ENCODE peak calls at places on chromosomes 11 and 22, in four cellular contexts. H is cardiac fibroblast, Y is dermis blood vessel endothelial cell, P is NCI-H2029. M is an unnamed sample.

GRCh38 chr11:36089920-36090319 is 146.1 kb downstream of the LDLRAD3 start:
- DNase-seq in H (no peak), P (no peak), Y (no peak), M (no peak)

GRCh38 chr11:69362315-69362714 is 68.4 kb downstream of the MYEOV start:
- DNase-seq in P (no peak), H (no peak), Y (no peak), M (no peak)

GRCh38 chr11:95325777-95326258 is 94.8 kb upstream of the SESN3 start:
- DNase-seq in H (no peak), Y (no peak), P (no peak), M (no peak)

GRCh38 chr11:94737171-94737611 is 31.0 kb upstream of the AMOTL1 start:
- DNase-seq in P (no peak), H (no peak), Y (peak; percentile 28), M (peak; percentile 68)

GRCh38 chr11:119116235-119116594 is 5.2 kb upstream of the HINFP start:
- DNase-seq in Y (no peak), P (no peak), H (no peak), M (no peak)

GRCh38 chr11:108733479-108734116 is 68.7 kb downstream of the DDX10 start:
- DNase-seq in H (peak; percentile 47), P (no peak), Y (peak; percentile 67), M (no peak)

GRCh38 chr11:18527512-18527911 is 770 bp upstream of the TSG101 start:
- DNase-seq in Y (peak; percentile 46), P (no peak), H (peak; percentile 5), M (no peak)

GRCh38 chr22:49281467-49282340 is 546.0 kb downstream of the BRD1 start:
- DNase-seq in Y (no peak), P (no peak), H (no peak), M (no peak)

GRCh38 chr22:35330258-35330861 is 30.7 kb downstream of the TOM1 start:
- DNase-seq in H (peak; percentile 94), Y (peak; percentile 87), P (peak; percentile 89), M (no peak)

GRCh38 chr11:105829084-105829483 is 193.0 kb downstream of the MSANTD4 start:
- DNase-seq in Y (no peak), P (no peak), H (no peak), M (no peak)

GRCh38 chr11:68651208-68651984 is 32.9 kb upstream of the GAL start:
- DNase-seq in H (no peak), Y (no peak), P (no peak), M (no peak)

GRCh38 chr11:79039122-79039521 is 401.7 kb downstream of the TENM4 start:
- DNase-seq in H (peak; percentile 6), P (no peak), Y (no peak), M (no peak)

GRCh38 chr22:37146507-37147180 is 3.1 kb downstream of the IL2RB start:
- DNase-seq in Y (no peak), P (no peak), H (no peak), M (no peak)

GRCh38 chr11:73199446-73199845 is 18.6 kb upstream of the P2RY2 start:
- DNase-seq in Y (no peak), H (no peak), P (no peak), M (no peak)

GRCh38 chr11:115362997-115363396 is 141.2 kb downstream of the CADM1 start:
- DNase-seq in P (no peak), H (no peak), Y (no peak), M (no peak)

GRCh38 chr22:39237276-39238123 is 7.3 kb downstream of the PDGFB start:
- DNase-seq in H (no peak), Y (no peak), P (peak; percentile 58), M (no peak)

GRCh38 chr11:73445980-73446379 is 69.8 kb downstream of the RELT start:
- DNase-seq in H (no peak), P (no peak), Y (peak; percentile 13), M (no peak)

GRCh38 chr11:41954034-41954433 is 494.6 kb upstream of the LRRC4C start:
- DNase-seq in P (no peak), Y (no peak), H (peak; percentile 39), M (no peak)

M was measured in LNCaP clone FGC.